ENCODE peak calls at places on chromosomes 12 and 14, in four cellular contexts. W is PC-3, K is mammary epithelial cell, X is HCT116. J is an unnamed sample.

GRCh38 chr14:76770521-76771431 is 9.5 kb downstream of the VASH1 start:
- DNase-seq in W (no peak), K (no peak), X (no peak), J (no peak)

GRCh38 chr12:44774815-44775411 is 101.2 kb downstream of the NELL2 start:
- DNase-seq in W (peak), K (peak), X (peak), J (no peak)

GRCh38 chr12:30257614-30258013 is 438.1 kb downstream of the IPO8 start:
- DNase-seq in W (no peak), K (no peak), X (no peak), J (no peak)

GRCh38 chr12:12510141-12510540 is 52.5 kb downstream of the DUSP16 start:
- DNase-seq in W (peak), K (peak), X (no peak), J (no peak)

GRCh38 chr12:66929121-66929520 is 250.2 kb upstream of the GRIP1 start:
- DNase-seq in W (no peak), K (no peak), X (no peak), J (no peak)

GRCh38 chr14:44463386-44464004 is 43.6 kb downstream of the FSCB start:
- DNase-seq in W (no peak), K (no peak), X (no peak), J (no peak)

GRCh38 chr12:93318720-93319522 is 58.8 kb upstream of the NUDT4 start:
- DNase-seq in W (no peak), K (no peak), X (no peak), J (no peak)

GRCh38 chr12:79652521-79652920 is 38.2 kb downstream of the PAWR start:
- DNase-seq in W (no peak), K (no peak), X (no peak), J (no peak)

GRCh38 chr12:108235231-108235959 is 103.7 kb downstream of the CMKLR1 start:
- DNase-seq in W (no peak), K (no peak), X (no peak), J (no peak)

GRCh38 chr12:61356485-61356884 is 903.7 kb upstream of the USP15 start:
- DNase-seq in W (no peak), K (no peak), X (no peak), J (no peak)

GRCh38 chr12:104566244-104566993 is 109.7 kb downstream of the CHST11 start:
- DNase-seq in W (no peak), K (no peak), X (no peak), J (no peak)

GRCh38 chr12:77968571-77968970 is 137.9 kb downstream of the NAV3 start:
- DNase-seq in W (no peak), K (no peak), X (no peak), J (no peak)

GRCh38 chr12:26345471-26346003 is 150.2 kb downstream of the SSPN start:
- DNase-seq in W (no peak), K (no peak), X (no peak), J (no peak)

GRCh38 chr14:103628684-103629502 is at the start of gene KLC1:
- DNase-seq in W (peak), K (peak), X (peak), J (peak)

GRCh38 chr14:98217530-98217929 is 1054.5 kb downstream of the BCL11B start:
- DNase-seq in W (no peak), K (no peak), X (no peak), J (no peak)

GRCh38 chr14:51093371-51094281 is 1.3 kb downstream of the TRIM9 start:
- DNase-seq in W (no peak), K (peak), X (no peak), J (no peak)
- TF ChIP-seq EZH2 in W (no peak), K (peak), X (no peak), J (no peak)

GRCh38 chr12:4909397-4909733 is 340 bp upstream of the KCNA1 start:
- DNase-seq in W (no peak), K (no peak), X (no peak), J (no peak)

GRCh38 chr12:4908694-4909396 is 860 bp upstream of the KCNA1 start:
- DNase-seq in W (no peak), K (no peak), X (no peak), J (no peak)

GRCh38 chr12:4910502-4911315 is 1.0 kb downstream of the KCNA1 start:
- DNase-seq in W (no peak), K (no peak), X (no peak), J (no peak)

GRCh38 chr12:4911316-4911994 is 1.8 kb downstream of the KCNA1 start:
- DNase-seq in W (no peak), K (no peak), X (no peak), J (no peak)

DNA sequence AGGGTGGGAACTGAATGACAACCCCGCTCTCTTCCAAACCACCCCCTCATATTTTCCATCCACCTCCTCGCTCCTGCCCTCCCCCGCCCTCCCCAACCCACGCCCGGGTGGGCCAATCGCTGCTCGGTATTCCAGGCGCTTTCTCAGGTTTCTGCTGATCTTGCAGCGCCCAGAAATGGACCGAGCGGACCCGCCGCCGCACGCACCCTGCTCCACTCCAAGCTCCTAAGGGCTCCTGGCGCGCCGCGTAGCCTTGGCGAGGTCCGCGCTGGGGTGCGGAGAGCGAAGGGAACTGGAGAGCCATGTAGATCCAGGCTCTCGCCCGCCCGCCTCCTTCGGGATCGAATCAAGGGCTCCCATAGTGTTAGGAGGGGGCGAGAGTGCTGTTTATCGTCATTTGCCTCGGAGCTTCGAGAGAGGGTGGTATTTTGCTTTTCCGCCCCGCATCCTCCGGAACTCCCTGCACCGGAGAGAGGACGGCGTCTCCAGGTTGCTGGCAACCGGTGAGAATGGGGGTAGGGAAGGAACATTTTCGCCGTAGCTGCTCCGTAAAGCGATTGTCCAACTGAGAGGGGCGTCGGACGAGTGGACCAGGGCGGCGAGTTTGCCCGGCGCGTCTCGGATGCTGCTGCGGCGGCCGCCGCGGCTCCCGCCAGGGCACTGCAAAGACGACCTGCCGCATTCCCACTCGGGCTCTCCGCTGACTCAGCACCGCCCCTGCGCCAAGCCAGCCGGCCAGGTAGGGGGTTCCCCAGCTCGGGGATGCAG is at the start of gene KCNA1:
- DNase-seq in W (no peak), K (peak), X (no peak), J (no peak)
- TF ChIP-seq EZH2 in W (peak), K (peak), X (no peak), J (no peak)

GRCh38 chr12:57219205-57219992 is 2.8 kb downstream of the NXPH4 start:
- DNase-seq in W (no peak), K (no peak), X (no peak), J (no peak)
- TF ChIP-seq EZH2 in W (no peak), K (peak), X (no peak), J (no peak)

GRCh38 chr12:113479578-113480335 is 8.1 kb upstream of the LHX5 start:
- DNase-seq in W (no peak), K (no peak), X (no peak), J (no peak)
- TF ChIP-seq EZH2 in W (no peak), K (peak), X (no peak), J (no peak)

GRCh38 chr14:24080888-24081738 is 9.8 kb downstream of the CPNE6 start:
- DNase-seq in W (peak), K (peak), X (no peak), J (no peak)
- TF ChIP-seq EZH2 in W (no peak), K (no peak), X (no peak), J (no peak)

DNA sequence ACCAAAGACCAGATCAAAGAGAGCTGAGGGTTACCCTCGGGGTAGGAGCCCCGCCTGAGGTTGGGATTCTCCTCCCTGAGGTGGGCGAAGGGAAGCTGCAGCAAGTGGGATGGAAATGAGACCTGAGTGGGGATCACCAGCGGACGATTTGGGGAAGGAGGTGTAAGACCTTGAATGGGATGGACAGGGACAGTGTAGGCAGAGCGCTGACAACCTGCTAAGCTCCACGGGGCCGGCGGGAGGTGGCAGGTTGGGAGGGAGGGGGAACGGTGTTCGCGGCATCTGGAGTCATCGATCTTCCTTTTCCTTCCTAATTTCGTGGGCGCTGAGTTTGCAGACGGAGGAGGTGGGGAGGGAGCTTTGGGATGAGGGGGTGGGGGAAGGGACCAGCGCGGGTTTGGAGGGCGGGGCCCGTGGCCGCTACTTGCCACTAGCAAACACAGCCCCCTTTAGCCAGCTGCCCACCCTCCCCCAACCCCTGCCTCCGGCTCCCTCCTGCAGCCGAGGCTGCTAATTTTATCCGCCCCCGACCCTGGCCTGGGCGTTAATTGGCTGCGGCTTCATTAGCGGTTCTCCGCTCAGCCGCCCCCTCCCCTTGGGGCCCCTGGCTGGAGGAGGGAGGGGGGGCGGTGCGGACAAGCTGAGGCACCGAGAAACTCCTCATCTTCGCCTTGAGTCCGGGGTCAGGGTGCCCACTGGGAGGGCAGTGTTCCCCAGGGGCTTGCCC is 2.8 kb upstream of the SHMT2 start:
- DNase-seq in W (no peak), K (no peak), X (no peak), J (no peak)
- TF ChIP-seq EZH2 in W (no peak), K (no peak), X (no peak), J (no peak)

J was measured in PC-9.